ENCODE peak calls at places on chromosomes 3 and 15, in seven cellular contexts. N is activated CD8-positive, alpha-beta memory T cell treated with anti-CD3 and anti-CD28 coated beads for 1 hour; R is GM23338; A is EL; K is CD8-positive, alpha-beta T cell; I is H9; B is MV-4-11. D is an unnamed sample.

GRCh38 chr15:66123799-66124198 is 129.8 kb downstream of the MEGF11 start:
- DNase-seq in K (no peak), R (no peak), B (no peak), I (no peak), A (no peak), N (no peak), D (no peak)

GRCh38 chr3:150371741-150372254 is 36.3 kb upstream of the TSC22D2 start:
- DNase-seq in N (no peak), A (peak), K (no peak), R (no peak), B (peak), I (no peak), D (peak)

GRCh38 chr3:10950476-10951294 is 41.9 kb upstream of the SLC6A1 start:
- DNase-seq in B (peak), K (no peak), N (no peak), I (peak), A (peak), R (peak), D (peak)

GRCh38 chr3:186002884-186003472 is 65.2 kb upstream of the TRA2B start:
- DNase-seq in K (no peak), I (peak), B (peak), R (peak), N (no peak), A (peak), D (peak)

GRCh38 chr3:65497846-65498245 is 540.9 kb downstream of the MAGI1 start:
- DNase-seq in I (no peak), B (no peak), K (no peak), N (no peak), R (no peak), A (no peak), D (no peak)

GRCh38 chr3:148466143-148466542 is 231.6 kb upstream of the AGTR1 start:
- DNase-seq in A (peak), K (no peak), R (peak), I (peak), B (no peak), N (no peak), D (peak)

GRCh38 chr15:74869726-74870407 is 3.3 kb downstream of the SCAMP2 start:
- DNase-seq in A (no peak), I (no peak), B (peak), N (no peak), R (no peak), K (no peak), D (peak)

GRCh38 chr3:135927170-135927569 is 38.4 kb upstream of the PPP2R3A start:
- DNase-seq in A (peak), B (no peak), I (no peak), N (no peak), R (no peak), K (no peak), D (no peak)

GRCh38 chr15:43955140-43955539 is 128.3 kb downstream of the WDR76 start:
- DNase-seq in K (no peak), R (no peak), B (no peak), A (no peak), N (no peak), I (no peak), D (no peak)

GRCh38 chr3:111484666-111485065 is 57.3 kb upstream of the CD96 start:
- DNase-seq in I (no peak), B (no peak), R (no peak), N (no peak), K (no peak), A (peak), D (peak)

GRCh38 chr3:66104535-66104934 is 65.8 kb upstream of the MAGI1 start:
- DNase-seq in B (no peak), N (no peak), A (no peak), I (no peak), R (no peak), K (no peak), D (no peak)

GRCh38 chr3:33658971-33659848 is 58.8 kb downstream of the CLASP2 start:
- DNase-seq in R (peak), I (peak), B (peak), N (no peak), K (peak), A (peak), D (peak)

GRCh38 chr3:79910337-79910736 is 142.5 kb upstream of the ROBO1 start:
- DNase-seq in B (no peak), A (no peak), N (no peak), R (no peak), K (no peak), I (no peak), D (no peak)

GRCh38 chr3:128950223-128950938 is 43.5 kb downstream of the CFAP92 start:
- DNase-seq in N (no peak), I (peak), A (peak), B (no peak), R (peak), K (no peak), D (peak)

GRCh38 chr3:190197346-190197763 is 76.7 kb upstream of the P3H2 start:
- DNase-seq in R (peak), B (no peak), I (no peak), A (no peak), N (no peak), K (no peak), D (peak)

GRCh38 chr15:58423858-58424608 is 7.8 kb upstream of the LIPC start:
- DNase-seq in N (no peak), R (no peak), A (peak), K (no peak), I (no peak), B (no peak), D (no peak)

GRCh38 chr3:62710761-62711160 is 164.5 kb downstream of the CADPS start:
- DNase-seq in N (no peak), R (no peak), K (no peak), B (no peak), A (no peak), I (no peak), D (no peak)

GRCh38 chr3:147364771-147365170 is 41.6 kb downstream of the ZIC4 start:
- DNase-seq in I (no peak), N (no peak), B (no peak), K (no peak), R (no peak), A (no peak), D (no peak)

GRCh38 chr3:114623420-114624046 is 329.7 kb downstream of the TIGIT start:
- DNase-seq in K (no peak), A (peak), I (no peak), N (no peak), R (no peak), B (no peak), D (no peak)

GRCh38 chr3:143707848-143708247 is 140.4 kb downstream of the SLC9A9 start:
- DNase-seq in N (no peak), B (no peak), I (no peak), A (no peak), R (no peak), K (no peak), D (peak)

GRCh38 chr15:76196949-76197315 is 114.3 kb downstream of the ETFA start:
- DNase-seq in A (no peak), N (no peak), K (no peak), B (no peak), I (no peak), R (no peak), D (no peak)

GRCh38 chr3:58480309-58480708 is 11.6 kb upstream of the KCTD6 start:
- DNase-seq in I (no peak), A (no peak), R (no peak), N (no peak), K (no peak), B (no peak), D (no peak)

D was measured in mesenchymal stem cell.